ENCODE peak calls at places on chromosomes 2 and 18, in ten cellular contexts. L is HCT116, Y is IMR-90, P is endothelial cell of umbilical vein, D is breast epithelium, H is uterus, X is tibial nerve, T is H1, G is Peyer's patch, R is A549. K is an unnamed sample.

GRCh38 chr18:68847219-68847860 is 49.5 kb downstream of the CCDC102B start:
- DNase-seq in L (peak), Y (peak), P (peak), D (no peak), H (no peak), X (no peak), T (no peak), G (no peak), R (peak), K (no peak)

GRCh38 chr2:240433973-240434727 is 1.3 kb upstream of the GPC1 start:
- DNase-seq in L (peak), Y (peak), P (peak), D (peak), H (peak), X (no peak), T (no peak), G (no peak), R (peak), K (peak)

GRCh38 chr2:64478502-64479230 is 24.7 kb downstream of the LGALSL start:
- DNase-seq in L (no peak), Y (no peak), P (no peak), D (no peak), H (no peak), X (no peak), T (no peak), G (no peak), R (no peak), K (no peak)

GRCh38 chr2:223563462-223563861 is 38.7 kb downstream of the SCG2 start:
- DNase-seq in L (peak), Y (peak), P (peak), D (no peak), H (no peak), X (no peak), T (no peak), G (no peak), R (peak), K (no peak)

GRCh38 chr2:128373346-128374000 is 54.8 kb upstream of the HS6ST1 start:
- DNase-seq in L (no peak), Y (no peak), P (no peak), D (peak), H (peak), X (no peak), T (no peak), G (peak), R (no peak), K (no peak)

GRCh38 chr18:48335829-48336228 is 73.4 kb downstream of the ZBTB7C start:
- DNase-seq in L (no peak), Y (no peak), P (no peak), D (no peak), H (no peak), X (no peak), T (no peak), G (no peak), R (no peak), K (no peak)

GRCh38 chr2:240143276-240143675 is 2.8 kb upstream of the OTOS start:
- DNase-seq in L (no peak), Y (no peak), P (no peak), D (no peak), H (no peak), X (no peak), T (no peak), G (no peak), R (no peak), K (peak)

GRCh38 chr2:220499281-220499680 is 871.9 kb downstream of the SLC4A3 start:
- DNase-seq in L (no peak), Y (peak), P (no peak), D (no peak), H (no peak), X (no peak), T (no peak), G (no peak), R (peak), K (no peak)

GRCh38 chr18:42412896-42413295 is 457.9 kb downstream of the PIK3C3 start:
- DNase-seq in L (no peak), Y (no peak), P (no peak), D (no peak), H (no peak), X (no peak), T (no peak), G (no peak), R (peak), K (no peak)

GRCh38 chr2:216344206-216344957 is 27.9 kb downstream of the MARCHF4 start:
- DNase-seq in L (no peak), Y (no peak), P (no peak), D (no peak), H (no peak), X (no peak), T (no peak), G (no peak), R (no peak), K (no peak)

GRCh38 chr2:31578316-31578715 is 2.4 kb downstream of the SRD5A2 start:
- DNase-seq in L (no peak), Y (no peak), P (no peak), D (no peak), H (no peak), X (no peak), T (no peak), G (no peak), R (no peak), K (no peak)

GRCh38 chr2:135563793-135564192 is 32.5 kb downstream of the R3HDM1 start:
- DNase-seq in L (no peak), Y (peak), P (peak), D (no peak), H (no peak), X (no peak), T (no peak), G (no peak), R (peak), K (no peak)

GRCh38 chr18:57437433-57437781 is 2.2 kb downstream of the ONECUT2 start:
- DNase-seq in L (no peak), Y (no peak), P (no peak), D (no peak), H (no peak), X (no peak), T (no peak), G (no peak), R (peak), K (no peak)

GRCh38 chr2:217826505-217826904 is 176.3 kb downstream of the TNS1 start:
- DNase-seq in L (no peak), Y (no peak), P (no peak), D (no peak), H (no peak), X (peak), T (no peak), G (no peak), R (no peak), K (no peak)

GRCh38 chr18:48137354-48138208 is 207.1 kb upstream of the SMAD2 start:
- DNase-seq in L (no peak), Y (no peak), P (no peak), D (no peak), H (no peak), X (no peak), T (no peak), G (no peak), R (no peak), K (peak)

GRCh38 chr2:24404582-24404981 is 44.2 kb upstream of the ITSN2 start:
- DNase-seq in L (no peak), Y (peak), P (no peak), D (no peak), H (peak), X (no peak), T (no peak), G (no peak), R (no peak), K (no peak)

GRCh38 chr18:54222922-54223567 is 1.4 kb downstream of the MBD2 start:
- DNase-seq in L (peak), Y (no peak), P (no peak), D (no peak), H (no peak), X (no peak), T (no peak), G (peak), R (peak), K (no peak)

GRCh38 chr2:161077367-161078210 is 82.6 kb upstream of the TANK start:
- DNase-seq in L (no peak), Y (peak), P (peak), D (no peak), H (no peak), X (no peak), T (no peak), G (peak), R (no peak), K (no peak)

GRCh38 chr2:105934467-105934866 is 189.8 kb downstream of the NCK2 start:
- DNase-seq in L (no peak), Y (no peak), P (no peak), D (no peak), H (no peak), X (no peak), T (no peak), G (no peak), R (no peak), K (no peak)

GRCh38 chr2:160719116-160719515 is 225.5 kb upstream of the RBMS1 start:
- DNase-seq in L (no peak), Y (peak), P (no peak), D (no peak), H (no peak), X (no peak), T (no peak), G (no peak), R (no peak), K (no peak)

GRCh38 chr2:215856080-215856479 is 157.3 kb downstream of the MREG start:
- DNase-seq in L (no peak), Y (no peak), P (peak), D (no peak), H (no peak), X (no peak), T (no peak), G (no peak), R (no peak), K (no peak)

GRCh38 chr18:79540161-79540913 is 139.3 kb upstream of the CTDP1 start:
- DNase-seq in L (no peak), Y (no peak), P (no peak), D (peak), H (no peak), X (no peak), T (no peak), G (peak), R (no peak), K (peak)

GRCh38 chr2:235659767-235660322 is 166.0 kb downstream of the AGAP1 start:
- DNase-seq in L (no peak), Y (peak), P (no peak), D (no peak), H (peak), X (no peak), T (no peak), G (no peak), R (no peak), K (no peak)

GRCh38 chr2:151544449-151544848 is 134.7 kb downstream of the RIF1 start:
- DNase-seq in L (no peak), Y (no peak), P (no peak), D (no peak), H (no peak), X (no peak), T (no peak), G (no peak), R (no peak), K (no peak)

GRCh38 chr2:215435261-215435808 is 533 bp downstream of the FN1 start:
- DNase-seq in L (no peak), Y (no peak), P (peak), D (no peak), H (peak), X (no peak), T (no peak), G (peak), R (peak), K (peak)

GRCh38 chr2:115190459-115190858 is 748.0 kb downstream of the DPP10 start:
- DNase-seq in L (no peak), Y (no peak), P (no peak), D (no peak), H (no peak), X (no peak), T (no peak), G (no peak), R (no peak), K (no peak)

GRCh38 chr2:176647325-176648155 is 378.3 kb downstream of the MTX2 start:
- DNase-seq in L (no peak), Y (no peak), P (no peak), D (no peak), H (no peak), X (no peak), T (no peak), G (no peak), R (no peak), K (no peak)

DNA sequence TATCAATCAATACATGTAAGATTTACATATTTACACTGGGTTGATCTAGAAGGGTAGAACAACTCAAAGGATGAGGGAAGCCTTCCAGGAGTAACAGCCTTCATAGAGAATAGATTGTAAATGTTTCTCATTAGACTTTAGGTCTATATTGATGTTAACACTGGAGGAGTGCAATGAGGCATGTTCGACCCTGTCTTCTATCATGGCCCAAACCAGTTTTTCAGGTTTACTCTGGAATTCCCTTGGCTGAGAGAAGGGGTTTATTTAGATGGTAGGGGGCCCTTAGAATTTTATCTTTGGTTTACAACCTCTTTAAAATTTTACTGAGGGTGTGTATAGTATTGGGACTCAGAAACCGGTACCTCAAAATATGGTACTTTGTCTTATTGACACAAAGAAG is 634.9 kb upstream of the PIK3C3 start:
- DNase-seq in L (no peak), Y (no peak), P (no peak), D (no peak), H (no peak), X (no peak), T (no peak), G (no peak), R (no peak), K (no peak)
- H3K4me3 ChIP-seq in L (no peak), Y (no peak), P (no peak), D (no peak), H (no peak), X (no peak), T (no peak), G (no peak), R (no peak), K (no peak)

GRCh38 chr2:171687287-171688128 is at the start of gene DYNC1I2:
- DNase-seq in L (peak), Y (peak), P (peak), D (peak), H (peak), X (peak), T (peak), G (peak), R (peak), K (peak)
- TF ChIP-seq POLR2A in L (no peak), Y (peak), P (peak), D (no peak), H (no peak), X (peak), T (no peak), G (peak), R (peak), K (no peak)

DNA sequence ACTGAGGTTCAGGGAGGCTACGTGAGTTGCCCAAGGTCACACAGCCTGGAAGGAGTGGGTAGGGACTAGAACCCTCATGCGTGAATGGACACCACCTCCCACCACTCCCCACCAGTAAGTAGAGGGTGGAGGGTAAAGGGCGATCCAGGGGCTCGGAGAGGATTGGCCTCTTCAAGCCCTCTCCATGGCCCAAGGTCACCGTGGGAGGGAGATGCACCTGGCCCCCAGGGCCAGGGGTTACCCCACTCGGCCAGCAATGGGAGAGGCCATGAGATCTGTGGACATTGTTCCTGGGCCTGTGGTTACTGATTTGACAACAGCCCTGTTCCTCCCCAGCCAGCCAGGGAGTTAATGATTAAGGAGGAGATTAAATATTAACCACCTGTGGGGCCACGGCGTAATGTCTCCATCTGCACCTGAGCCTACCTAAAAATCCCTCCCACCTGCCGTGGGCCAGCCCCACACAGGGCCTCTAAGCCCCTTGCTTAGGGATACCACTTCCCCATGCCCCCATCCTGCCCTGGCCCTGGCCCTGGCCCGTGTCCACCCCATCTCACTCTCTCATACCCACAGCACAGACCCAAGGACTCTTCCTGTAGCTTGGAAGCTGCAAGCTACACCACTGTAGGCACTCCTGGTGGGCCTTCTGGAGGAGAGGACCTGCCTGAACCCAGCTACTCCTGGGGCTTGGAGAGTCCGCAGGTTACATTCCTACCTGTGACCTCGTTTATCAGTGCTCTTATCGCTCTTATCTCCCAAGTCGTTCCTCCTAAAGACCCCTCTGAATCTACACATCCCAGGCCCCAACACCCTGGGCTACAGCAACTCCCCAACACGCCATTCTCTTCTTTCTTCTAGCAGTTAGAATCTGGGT is 32.2 kb downstream of the ZFP36L2 start:
- DNase-seq in L (no peak), Y (no peak), P (no peak), D (no peak), H (no peak), X (no peak), T (no peak), G (peak), R (peak), K (no peak)
- H3K27ac ChIP-seq in L (peak), Y (no peak), P (no peak), D (no peak), H (no peak), X (no peak), T (no peak), G (peak), R (peak), K (peak)

GRCh38 chr2:237738255-237738654 is 60.3 kb upstream of the RBM44 start:
- DNase-seq in L (no peak), Y (no peak), P (no peak), D (no peak), H (no peak), X (no peak), T (no peak), G (no peak), R (no peak), K (no peak)
- H3K4me3 ChIP-seq in L (no peak), Y (no peak), P (no peak), D (no peak), H (no peak), X (no peak), T (no peak), G (no peak), R (no peak), K (no peak)